ENCODE peak calls at places on chromosomes 1 and 21, in eight cellular contexts. S, O, N, V, P, Z, E and U are unnamed samples.

GRCh38 chr1:63155437-63155836 is 166.9 kb upstream of the FOXD3 start:
- DNase-seq in S (no peak), O (no peak), N (no peak), V (no peak), P (no peak), Z (no peak), E (no peak), U (no peak)

GRCh38 chr1:167276969-167277368 is 56.3 kb downstream of the POU2F1 start:
- DNase-seq in S (no peak), O (no peak), N (no peak), V (no peak), P (no peak), Z (no peak), E (no peak), U (no peak)

GRCh38 chr1:5779608-5780323 is 212.5 kb downstream of the NPHP4 start:
- DNase-seq in S (no peak), O (no peak), N (no peak), V (no peak), P (no peak), Z (no peak), E (no peak), U (no peak)

GRCh38 chr1:27299385-27300252 is 22.3 kb upstream of the TMEM222 start:
- DNase-seq in S (no peak), O (no peak), N (no peak), V (peak), P (peak), Z (peak), E (peak), U (peak)

GRCh38 chr21:39562791-39563770 is 49.7 kb upstream of the B3GALT5 start:
- DNase-seq in S (no peak), O (no peak), N (no peak), V (no peak), P (no peak), Z (no peak), E (no peak), U (no peak)

GRCh38 chr1:147748687-147749350 is 11.6 kb downstream of the GJA5 start:
- DNase-seq in S (no peak), O (no peak), N (no peak), V (peak), P (no peak), Z (no peak), E (no peak), U (no peak)

GRCh38 chr1:53207726-53208125 is 11.1 kb downstream of the CPT2 start:
- DNase-seq in S (no peak), O (no peak), N (no peak), V (no peak), P (no peak), Z (no peak), E (no peak), U (no peak)

GRCh38 chr1:220810179-220810653 is 23.5 kb downstream of the MTARC1 start:
- DNase-seq in S (peak), O (peak), N (peak), V (peak), P (peak), Z (no peak), E (peak), U (peak)

GRCh38 chr21:34544032-34544496 is 32.1 kb upstream of the KCNE1 start:
- DNase-seq in S (peak), O (peak), N (no peak), V (no peak), P (no peak), Z (no peak), E (peak), U (peak)

GRCh38 chr1:22461100-22461499 is 9.4 kb downstream of the ZBTB40 start:
- DNase-seq in S (no peak), O (no peak), N (no peak), V (no peak), P (no peak), Z (no peak), E (no peak), U (no peak)

GRCh38 chr1:209755926-209756607 is at the start of gene TRAF3IP3:
- DNase-seq in S (peak), O (peak), N (peak), V (peak), P (no peak), Z (no peak), E (no peak), U (no peak)

GRCh38 chr1:61797045-61797755 is 54.9 kb downstream of the PATJ start:
- DNase-seq in S (no peak), O (no peak), N (no peak), V (no peak), P (no peak), Z (no peak), E (no peak), U (no peak)

GRCh38 chr1:119808491-119808890 is 2.8 kb downstream of the REG4 start:
- DNase-seq in S (no peak), O (no peak), N (no peak), V (no peak), P (no peak), Z (no peak), E (no peak), U (no peak)

GRCh38 chr1:22576148-22576544 is 12.9 kb downstream of the EPHA8 start:
- DNase-seq in S (no peak), O (no peak), N (no peak), V (no peak), P (no peak), Z (no peak), E (no peak), U (no peak)

GRCh38 chr21:17610862-17611261 is 1.8 kb downstream of the BTG3 start:
- DNase-seq in S (peak), O (no peak), N (no peak), V (peak), P (no peak), Z (no peak), E (no peak), U (no peak)